ENCODE peak calls at places on chromosomes 13 and 19, in four cellular contexts. S is H1, A is HCT116, D is K562. O is an unnamed sample.

GRCh38 chr13:108278466-108278865 is 8.9 kb downstream of the TNFSF13B start:
- DNase-seq in A (no peak), D (no peak), S (no peak), O (no peak)

GRCh38 chr13:101917833-101918755 is 465.6 kb downstream of the ITGBL1 start:
- DNase-seq in S (no peak), D (no peak), A (no peak), O (no peak)

GRCh38 chr19:17602872-17603552 is 47.6 kb downstream of the COLGALT1 start:
- DNase-seq in S (no peak), D (no peak), A (no peak), O (no peak)

GRCh38 chr19:33054623-33055022 is 10.1 kb downstream of the RHPN2 start:
- DNase-seq in A (peak), D (no peak), S (no peak), O (no peak)

GRCh38 chr13:24063281-24063851 is 97.2 kb upstream of the SPATA13 start:
- DNase-seq in S (no peak), A (no peak), D (no peak), O (no peak)

GRCh38 chr19:56393119-56394012 is at the start of gene ZNF582:
- DNase-seq in S (peak), D (peak), A (no peak), O (peak)

GRCh38 chr13:39956036-39956435 is 300.6 kb downstream of the COG6 start:
- DNase-seq in D (no peak), S (no peak), A (no peak), O (no peak)

GRCh38 chr13:102267191-102267590 is 134.7 kb downstream of the FGF14 start:
- DNase-seq in S (no peak), A (no peak), D (no peak), O (no peak)

GRCh38 chr13:99033814-99034213 is 56.0 kb upstream of the DOCK9 start:
- DNase-seq in A (no peak), D (no peak), S (no peak), O (peak)

GRCh38 chr19:42191855-42192254 is 25.6 kb downstream of the DEDD2 start:
- DNase-seq in S (no peak), D (no peak), A (peak), O (peak)

GRCh38 chr19:419721-420515 is 11.0 kb upstream of the C2CD4C start:
- DNase-seq in A (no peak), S (no peak), D (no peak), O (no peak)

GRCh38 chr19:13260883-13261653 is 110.9 kb downstream of the IER2 start:
- DNase-seq in A (peak), S (no peak), D (peak), O (no peak)

GRCh38 chr13:50842711-50843255 is 709 bp downstream of the DLEU7 start:
- DNase-seq in A (no peak), S (no peak), D (no peak), O (no peak)

GRCh38 chr13:48232420-48233096 is 448 bp upstream of the ITM2B start:
- DNase-seq in A (no peak), S (no peak), D (peak), O (peak)

GRCh38 chr13:104461049-104461448 is 1394.8 kb upstream of the SLC10A2 start:
- DNase-seq in A (no peak), S (no peak), D (no peak), O (no peak)

GRCh38 chr13:113152894-113153809 is 5.3 kb upstream of the PROZ start:
- DNase-seq in A (no peak), D (peak), S (no peak), O (peak)

GRCh38 chr19:44142014-44142523 is 715 bp downstream of the ZNF234 start:
- DNase-seq in A (no peak), D (peak), S (no peak), O (peak)

GRCh38 chr19:31325342-31325741 is 23.9 kb downstream of the TSHZ3 start:
- DNase-seq in A (no peak), S (no peak), D (no peak), O (no peak)

GRCh38 chr13:43611631-43612416 is 174.9 kb downstream of the ENOX1 start:
- DNase-seq in A (no peak), S (no peak), D (no peak), O (no peak)

GRCh38 chr19:2283835-2284507 is 2.0 kb upstream of the PEAK3 start:
- DNase-seq in D (no peak), A (no peak), S (no peak), O (no peak)

GRCh38 chr13:42255854-42256253 is 16.1 kb upstream of the AKAP11 start:
- DNase-seq in S (no peak), D (no peak), A (no peak), O (no peak)
- TF ChIP-seq FOSL1 in S (no peak), D (no peak), A (no peak), O (no peak)

DNA sequence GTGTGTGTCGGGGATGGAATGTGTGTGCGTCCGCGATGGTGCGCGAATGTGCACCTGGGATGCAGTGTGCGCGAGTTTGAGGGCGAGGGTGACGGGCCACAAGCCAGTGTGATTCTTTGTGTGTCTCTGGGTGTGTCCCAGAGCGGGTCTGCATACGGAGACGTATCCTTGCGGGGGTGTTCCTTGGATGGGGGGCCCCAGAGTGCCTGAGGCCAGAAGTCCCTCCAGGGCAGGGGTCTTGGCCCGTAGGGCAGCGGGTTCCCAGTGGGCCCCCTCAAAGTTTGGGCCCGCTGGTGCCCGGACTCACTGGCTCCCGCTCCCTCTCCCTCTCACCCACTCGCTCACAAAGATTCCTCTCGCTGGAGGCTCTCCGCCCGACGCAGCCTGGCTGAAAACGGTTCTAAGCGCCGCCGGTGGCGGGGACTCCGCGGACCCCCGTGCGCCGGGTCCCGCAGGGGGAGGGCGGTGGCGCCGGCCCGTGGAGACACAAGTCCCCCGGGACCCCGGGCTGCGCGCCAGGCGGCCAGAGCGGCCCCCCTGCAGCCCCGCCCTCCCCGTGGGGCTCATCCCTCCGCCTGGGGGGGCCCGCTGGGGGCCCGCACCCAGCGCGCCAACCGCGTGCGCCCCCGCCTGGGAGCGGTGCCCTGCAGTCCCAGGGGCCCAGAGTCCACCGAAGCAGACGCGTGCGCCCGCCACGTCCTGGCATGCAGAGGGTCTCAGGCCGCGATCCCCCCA is 886 bp downstream of the CRLF1 start:
- DNase-seq in S (no peak), A (no peak), D (peak), O (no peak)
- TF ChIP-seq FOSL1 in S (no peak), A (no peak), D (no peak), O (no peak)

GRCh38 chr13:30120133-30120822 is 187.1 kb downstream of the KATNAL1 start:
- DNase-seq in A (no peak), D (no peak), S (no peak), O (no peak)

GRCh38 chr13:30121244-30121643 is 186.1 kb downstream of the KATNAL1 start:
- DNase-seq in A (no peak), S (no peak), D (no peak), O (no peak)

GRCh38 chr13:30123575-30123974 is 183.8 kb downstream of the KATNAL1 start:
- DNase-seq in A (no peak), D (no peak), S (no peak), O (no peak)

GRCh38 chr13:30119476-30119875 is 187.9 kb downstream of the KATNAL1 start:
- DNase-seq in A (no peak), S (no peak), D (no peak), O (no peak)

GRCh38 chr13:30121666-30122065 is 185.7 kb downstream of the KATNAL1 start:
- DNase-seq in S (no peak), D (no peak), A (no peak), O (no peak)
- TF ChIP-seq FOSL1 in S (no peak), D (no peak), A (no peak), O (no peak)

GRCh38 chr13:109684836-109685602 is 101.4 kb downstream of the IRS2 start:
- DNase-seq in D (no peak), A (no peak), S (no peak), O (no peak)
- TF ChIP-seq FOSL1 in D (no peak), A (no peak), S (no peak), O (no peak)

GRCh38 chr19:3586124-3586626 is 897 bp downstream of the GIPC3 start:
- DNase-seq in S (no peak), A (no peak), D (peak), O (no peak)
- TF ChIP-seq FOSL1 in S (no peak), A (no peak), D (no peak), O (no peak)

DNA sequence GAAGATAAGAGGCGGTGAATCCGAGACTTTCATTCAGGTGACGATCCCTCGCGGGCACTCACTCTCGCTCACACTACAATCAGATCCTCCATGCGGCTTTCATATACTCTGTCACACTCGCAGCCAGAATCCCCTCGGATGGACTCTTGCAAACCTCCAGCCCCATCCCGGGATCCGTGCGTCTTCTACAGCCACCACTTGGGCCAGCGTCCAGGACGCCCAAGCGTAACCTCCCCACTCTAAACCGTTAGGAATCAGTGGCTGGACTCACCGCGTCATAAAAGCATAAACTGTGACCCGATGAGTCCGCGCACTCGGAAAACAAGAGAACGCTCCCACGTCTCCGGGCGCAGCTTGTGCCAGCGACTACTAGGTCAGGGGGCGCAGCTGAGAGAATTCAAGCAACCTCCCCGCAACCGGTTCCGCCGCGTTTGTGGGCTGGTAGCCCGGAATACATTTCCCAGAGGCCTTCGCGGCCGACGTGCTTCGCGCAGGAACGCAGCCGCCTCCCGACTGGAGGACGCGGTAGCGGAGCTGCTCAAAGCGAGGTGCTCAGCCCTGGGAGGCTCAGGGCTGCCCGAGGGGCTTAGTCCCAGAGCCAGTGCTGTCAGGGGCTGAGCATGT is 27.6 kb downstream of the ZNF607 start:
- DNase-seq in D (peak), A (no peak), S (peak), O (peak)
- TF ChIP-seq FOSL1 in D (no peak), A (no peak), S (no peak), O (no peak)

GRCh38 chr19:40921005-40921897 is 39.2 kb upstream of the CYP2A7 start:
- DNase-seq in S (no peak), A (peak), D (no peak), O (peak)
- TF ChIP-seq FOSL1 in S (no peak), A (peak), D (peak), O (peak)

GRCh38 chr13:28268800-28269223 is 130.5 kb downstream of the PAN3 start:
- DNase-seq in A (no peak), D (no peak), S (no peak), O (no peak)
- TF ChIP-seq FOSL1 in A (no peak), D (no peak), S (no peak), O (no peak)

DNA sequence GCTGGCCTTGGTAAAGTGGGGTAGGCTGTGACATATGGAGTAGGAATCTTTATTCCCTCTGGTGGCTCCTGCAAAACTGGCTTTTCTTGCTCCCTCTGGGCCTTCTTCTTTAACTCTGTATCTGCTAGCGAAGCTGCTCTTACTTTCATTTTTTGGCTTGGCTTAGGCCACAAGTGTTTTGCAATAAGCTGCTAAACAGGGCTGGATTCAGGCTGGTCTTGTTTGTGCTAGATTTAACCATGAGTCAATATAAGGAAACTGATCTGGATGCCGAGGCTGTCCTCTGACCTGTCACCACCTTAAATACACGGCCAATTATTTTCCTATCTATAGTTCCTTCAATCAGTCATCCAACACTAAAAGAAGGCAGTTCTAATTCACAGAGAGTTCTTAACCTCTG is 42.4 kb downstream of the ZNF493 start:
- DNase-seq in D (no peak), S (no peak), A (no peak), O (peak)
- TF ChIP-seq FOSL1 in D (no peak), S (no peak), A (no peak), O (no peak)

GRCh38 chr19:8614455-8614854 is 3.9 kb upstream of the ADAMTS10 start:
- DNase-seq in S (no peak), A (no peak), D (no peak), O (no peak)
- TF ChIP-seq FOSL1 in S (no peak), A (no peak), D (no peak), O (no peak)